ENCODE peak calls at places on chromosome 17, in five cellular contexts. R is endodermal cell; Z is uterus; X is CD8-positive, alpha-beta T cell; U is upper lobe of right lung. Q is an unnamed sample.

GRCh38 chr17:14299261-14300093 is 1.4 kb upstream of the HS3ST3B1 start:
- DNase-seq in X (peak), Z (peak), U (peak), R (peak), Q (peak)

GRCh38 chr17:80885922-80886582 is 105.6 kb upstream of the CHMP6 start:
- DNase-seq in R (no peak), U (no peak), Z (no peak), X (no peak), Q (no peak)

GRCh38 chr17:50661795-50662391 is 27.2 kb downstream of the ABCC3 start:
- DNase-seq in Z (peak), R (peak), X (no peak), U (peak), Q (no peak)

GRCh38 chr17:70168979-70169706 is at the start of gene KCNJ2:
- DNase-seq in X (no peak), R (peak), Z (peak), U (peak), Q (peak)

GRCh38 chr17:34235389-34236028 is 19.6 kb upstream of the CCL2 start:
- DNase-seq in Z (peak), U (no peak), X (no peak), R (peak), Q (no peak)

GRCh38 chr17:39623356-39623950 is 3.3 kb upstream of the PPP1R1B start:
- DNase-seq in Z (peak), R (peak), X (peak), U (peak), Q (peak)

GRCh38 chr17:77400445-77400870 is 259.7 kb downstream of the SEC14L1 start:
- DNase-seq in X (peak), R (peak), U (no peak), Z (no peak), Q (no peak)

GRCh38 chr17:77042688-77043330 is 98.0 kb upstream of the SEC14L1 start:
- DNase-seq in U (no peak), R (no peak), Z (no peak), X (no peak), Q (no peak)

GRCh38 chr17:28746611-28747045 is 2.8 kb downstream of the TRAF4 start:
- DNase-seq in U (peak), R (peak), Z (no peak), X (no peak), Q (no peak)

GRCh38 chr17:38852771-38853291 is 690 bp downstream of the RPL23 start:
- DNase-seq in R (no peak), X (peak), Z (no peak), U (no peak), Q (no peak)

GRCh38 chr17:2361361-2361760 is 24.1 kb downstream of the SGSM2 start:
- DNase-seq in R (no peak), X (no peak), U (no peak), Z (no peak), Q (no peak)

GRCh38 chr17:57309479-57309878 is 53.2 kb downstream of the MSI2 start:
- DNase-seq in X (no peak), U (no peak), Z (no peak), R (no peak), Q (no peak)

GRCh38 chr17:74842599-74843351 is 16.9 kb downstream of the GRIN2C start:
- DNase-seq in U (peak), X (no peak), R (peak), Z (peak), Q (peak)

GRCh38 chr17:77697480-77698400 is 260.8 kb upstream of the TNRC6C start:
- DNase-seq in R (peak), Z (no peak), U (no peak), X (no peak), Q (no peak)

GRCh38 chr17:34588266-34588665 is 8.9 kb downstream of the TMEM132E start:
- DNase-seq in X (no peak), R (no peak), Z (no peak), U (no peak), Q (no peak)

GRCh38 chr17:29084476-29085148 is 41.7 kb downstream of the PIPOX start:
- DNase-seq in U (no peak), X (no peak), Z (no peak), R (peak), Q (no peak)

GRCh38 chr17:50182783-50183438 is 17.1 kb downstream of the SGCA start:
- DNase-seq in U (no peak), R (no peak), Z (no peak), X (no peak), Q (no peak)

GRCh38 chr17:32551186-32551955 is 64.6 kb downstream of the CDK5R1 start:
- DNase-seq in Z (no peak), X (no peak), R (peak), U (no peak), Q (no peak)

GRCh38 chr17:27562777-27563455 is 68.1 kb upstream of the LGALS9 start:
- DNase-seq in U (no peak), R (no peak), Z (no peak), X (no peak), Q (no peak)

GRCh38 chr17:5793899-5794298 is 209.6 kb upstream of the NLRP1 start:
- DNase-seq in U (no peak), X (no peak), R (peak), Z (no peak), Q (no peak)

GRCh38 chr17:75806822-75807500 is 22.4 kb downstream of the UNK start:
- DNase-seq in U (no peak), Z (no peak), R (peak), X (no peak), Q (no peak)

GRCh38 chr17:6913608-6914443 is 82.0 kb upstream of the ALOX12 start:
- DNase-seq in U (peak), Z (peak), R (peak), X (peak), Q (peak)

GRCh38 chr17:16358394-16358793 is 5.1 kb upstream of the CENPV start:
- DNase-seq in U (no peak), X (no peak), R (no peak), Z (no peak), Q (no peak)

GRCh38 chr17:16363749-16364536 is 10.7 kb upstream of the CENPV start:
- DNase-seq in R (peak), U (peak), Z (peak), X (peak), Q (peak)

GRCh38 chr17:16361874-16362273 is 8.6 kb upstream of the CENPV start:
- DNase-seq in U (peak), X (no peak), R (no peak), Z (no peak), Q (no peak)
- TF ChIP-seq CTCF in U (no peak), X (no peak), R (no peak), Z (no peak), Q (no peak)

GRCh38 chr17:68588362-68588761 is 12.8 kb downstream of the FAM20A start:
- DNase-seq in U (no peak), Z (no peak), X (no peak), R (peak), Q (no peak)

GRCh38 chr17:68589086-68589485 is 12.1 kb downstream of the FAM20A start:
- DNase-seq in Z (no peak), R (peak), X (no peak), U (no peak), Q (no peak)

GRCh38 chr17:68585643-68586042 is 15.5 kb downstream of the FAM20A start:
- DNase-seq in R (peak), U (no peak), X (no peak), Z (no peak), Q (no peak)

GRCh38 chr17:68587026-68587425 is 14.1 kb downstream of the FAM20A start:
- DNase-seq in R (peak), X (no peak), U (no peak), Z (no peak), Q (no peak)

DNA sequence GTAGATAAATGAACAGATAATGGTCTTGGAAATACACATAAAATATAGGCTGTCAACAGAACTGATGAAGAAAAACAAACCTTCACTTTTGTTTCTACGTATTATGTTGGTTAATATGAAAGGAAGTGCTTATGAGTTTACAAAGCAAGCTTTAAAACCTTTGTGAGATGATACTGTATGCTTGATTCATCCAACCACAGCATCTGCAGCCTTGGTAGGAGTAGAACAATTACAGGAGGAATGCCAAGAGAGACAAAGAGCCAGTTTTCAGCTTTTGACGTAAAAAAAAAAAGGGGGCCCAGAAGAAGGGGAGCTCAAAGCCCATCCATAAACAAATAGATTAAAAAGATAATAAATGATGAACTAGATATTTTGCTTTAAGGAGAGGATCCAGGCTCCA is 13.3 kb downstream of the FAM20A start:
- DNase-seq in R (no peak), U (no peak), Z (no peak), X (no peak), Q (no peak)
- TF ChIP-seq CTCF in R (no peak), U (no peak), Z (no peak), X (no peak), Q (no peak)

DNA sequence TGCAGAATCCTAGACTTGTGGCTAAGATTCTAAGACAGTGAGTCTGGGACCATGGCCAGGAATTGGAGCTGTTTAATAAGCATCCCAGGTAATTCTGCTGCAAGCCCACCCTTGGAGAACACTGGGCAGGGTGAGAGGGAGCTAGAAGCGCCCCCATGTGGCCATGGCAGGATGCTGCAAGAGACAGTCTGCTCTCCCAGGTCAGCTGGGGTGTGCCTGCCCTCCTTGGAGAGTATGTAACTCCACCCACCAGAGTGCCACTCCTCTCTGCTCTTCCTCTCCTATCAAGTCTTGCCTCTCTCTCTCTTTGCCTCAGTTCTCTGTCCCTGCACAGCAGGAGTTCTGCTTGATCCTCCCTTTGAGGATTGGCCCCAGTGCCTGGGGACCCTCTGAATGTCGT is 14.9 kb downstream of the RCVRN start:
- DNase-seq in R (peak), X (no peak), U (no peak), Z (no peak), Q (peak)
- TF ChIP-seq CTCF in R (peak), X (no peak), U (peak), Z (no peak), Q (peak)

DNA sequence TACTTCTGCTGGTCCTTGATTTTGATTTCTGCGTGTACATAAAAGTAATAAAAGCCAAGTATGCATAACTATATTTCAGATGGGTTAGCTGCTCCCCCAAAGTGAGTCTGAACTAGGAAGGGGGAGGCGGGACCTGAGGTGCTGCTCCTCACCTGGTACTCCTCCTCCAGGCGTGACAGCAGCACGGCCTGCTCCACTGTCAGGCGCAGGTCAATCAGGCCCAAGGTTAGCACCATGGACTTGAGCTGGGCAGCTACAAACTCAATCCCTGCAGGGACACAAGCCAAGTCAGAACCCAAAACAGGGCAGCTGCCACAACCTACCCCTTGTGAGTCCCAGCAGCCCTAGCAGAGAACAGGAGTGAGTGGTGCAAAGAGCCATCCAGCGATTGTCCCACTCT is 18.0 kb downstream of the ATPAF2 start:
- DNase-seq in X (no peak), U (no peak), Z (no peak), R (no peak), Q (no peak)
- TF ChIP-seq CTCF in X (no peak), U (no peak), Z (no peak), R (no peak), Q (no peak)

GRCh38 chr17:67517335-67517734 is 140.3 kb downstream of the PITPNC1 start:
- DNase-seq in X (no peak), R (no peak), U (no peak), Z (no peak), Q (no peak)
- TF ChIP-seq CTCF in X (no peak), R (peak), U (no peak), Z (no peak), Q (no peak)